ENCODE peak calls at places on chromosomes 12 and 14, in seven cellular contexts. One of them, this sample, is unnamed.
A peak's percentile ranks its signal among the peaks of the same experiment; 100 is the strongest.

GRCh38 chr12:65565601-65566560 is 258.4 kb upstream of the HMGA2 start:
- DNase-seq in K562: peak; percentile 11
- DNase-seq in H1: no peak
- DNase-seq in HepG2: no peak
- DNase-seq in HCT116: no peak
- DNase-seq in GM12878: no peak
- DNase-seq in SK-N-SH: no peak
- DNase-seq in this sample: no peak

GRCh38 chr14:102795060-102795925 is 18.0 kb downstream of the TRAF3 start:
- DNase-seq in HepG2: peak; percentile 82
- DNase-seq in SK-N-SH: no peak
- DNase-seq in H1: no peak
- DNase-seq in GM12878: no peak
- DNase-seq in HCT116: no peak
- DNase-seq in K562: no peak
- DNase-seq in this sample: no peak

GRCh38 chr12:52975820-52976573 is 27.1 kb downstream of the KRT18 start:
- DNase-seq in GM12878: no peak
- DNase-seq in SK-N-SH: no peak
- DNase-seq in HCT116: peak; percentile 73
- DNase-seq in K562: no peak
- DNase-seq in H1: no peak
- DNase-seq in HepG2: peak; percentile 68
- DNase-seq in this sample: no peak

GRCh38 chr14:104972301-104973211 is 5.6 kb downstream of the AHNAK2 start:
- DNase-seq in HepG2: no peak
- DNase-seq in HCT116: peak; percentile 86
- DNase-seq in H1: no peak
- DNase-seq in K562: no peak
- DNase-seq in GM12878: no peak
- DNase-seq in SK-N-SH: no peak
- DNase-seq in this sample: no peak

GRCh38 chr14:53620325-53620716 is 336.3 kb downstream of the BMP4 start:
- DNase-seq in GM12878: no peak
- DNase-seq in HCT116: no peak
- DNase-seq in SK-N-SH: no peak
- DNase-seq in HepG2: no peak
- DNase-seq in K562: no peak
- DNase-seq in H1: no peak
- DNase-seq in this sample: no peak

GRCh38 chr12:6376079-6376941 is 947 bp upstream of the SCNN1A start:
- DNase-seq in HCT116: no peak
- DNase-seq in HepG2: peak; percentile 64
- DNase-seq in K562: peak; percentile 42
- DNase-seq in SK-N-SH: peak; percentile 55
- DNase-seq in GM12878: no peak
- DNase-seq in H1: peak; percentile 74
- DNase-seq in this sample: no peak

GRCh38 chr12:45407188-45407850 is 191.4 kb downstream of the ANO6 start:
- DNase-seq in H1: no peak
- DNase-seq in K562: no peak
- DNase-seq in GM12878: no peak
- DNase-seq in HCT116: no peak
- DNase-seq in SK-N-SH: no peak
- DNase-seq in HepG2: no peak
- DNase-seq in this sample: no peak

GRCh38 chr14:39395555-39396254 is 36.5 kb downstream of the FBXO33 start:
- DNase-seq in HCT116: no peak
- DNase-seq in K562: peak; percentile 7
- DNase-seq in SK-N-SH: no peak
- DNase-seq in H1: no peak
- DNase-seq in GM12878: no peak
- DNase-seq in HepG2: no peak
- DNase-seq in this sample: no peak

GRCh38 chr14:68807148-68807600 is 14.3 kb upstream of the ZFP36L1 start:
- DNase-seq in SK-N-SH: peak; percentile 71
- DNase-seq in HCT116: no peak
- DNase-seq in K562: no peak
- DNase-seq in HepG2: peak; percentile 58
- DNase-seq in H1: peak; percentile 40
- DNase-seq in GM12878: no peak
- DNase-seq in this sample: no peak

GRCh38 chr14:37253905-37254304 is 56.2 kb downstream of the MIPOL1 start:
- DNase-seq in K562: no peak
- DNase-seq in HepG2: no peak
- DNase-seq in HCT116: no peak
- DNase-seq in H1: no peak
- DNase-seq in SK-N-SH: no peak
- DNase-seq in GM12878: no peak
- DNase-seq in this sample: no peak
- TF ChIP-seq SIN3A in K562: no peak
- TF ChIP-seq SIN3A in HepG2: no peak
- TF ChIP-seq SIN3A in HCT116: no peak
- TF ChIP-seq SIN3A in H1: no peak
- TF ChIP-seq SIN3A in SK-N-SH: no peak
- TF ChIP-seq SIN3A in GM12878: no peak
- TF ChIP-seq SIN3A in this sample: no peak

GRCh38 chr14:66815687-66816086 is 307.7 kb downstream of the GPHN start:
- DNase-seq in H1: no peak
- DNase-seq in SK-N-SH: no peak
- DNase-seq in HCT116: no peak
- DNase-seq in HepG2: no peak
- DNase-seq in GM12878: no peak
- DNase-seq in K562: no peak
- DNase-seq in this sample: no peak
- TF ChIP-seq POLR2AphosphoS5 in H1: no peak
- TF ChIP-seq POLR2AphosphoS5 in SK-N-SH: no peak
- TF ChIP-seq POLR2AphosphoS5 in HCT116: no peak
- TF ChIP-seq POLR2AphosphoS5 in HepG2: no peak
- TF ChIP-seq POLR2AphosphoS5 in GM12878: no peak
- TF ChIP-seq POLR2AphosphoS5 in K562: no peak
- TF ChIP-seq POLR2AphosphoS5 in this sample: no peak

GRCh38 chr14:51201890-51202289 is 38.2 kb upstream of the TMX1 start:
- DNase-seq in HCT116: no peak
- DNase-seq in SK-N-SH: no peak
- DNase-seq in K562: no peak
- DNase-seq in GM12878: peak; percentile 23
- DNase-seq in HepG2: no peak
- DNase-seq in H1: no peak
- DNase-seq in this sample: no peak
- H3K4me3 ChIP-seq in HCT116: no peak overlapping the region
- H3K4me3 ChIP-seq in SK-N-SH: no peak overlapping the region
- H3K4me3 ChIP-seq in K562: no peak overlapping the region
- H3K4me3 ChIP-seq in GM12878: no peak overlapping the region
- H3K4me3 ChIP-seq in HepG2: no peak overlapping the region
- H3K4me3 ChIP-seq in H1: no peak overlapping the region
- H3K4me3 ChIP-seq in this sample: no peak overlapping the region

GRCh38 chr12:88207921-88208640 is 66.0 kb downstream of the TMTC3 start:
- DNase-seq in H1: no peak
- DNase-seq in HCT116: no peak
- DNase-seq in GM12878: no peak
- DNase-seq in K562: no peak
- DNase-seq in SK-N-SH: no peak
- DNase-seq in HepG2: no peak
- DNase-seq in this sample: no peak
- TF ChIP-seq SIN3A in H1: no peak
- TF ChIP-seq SIN3A in HCT116: no peak
- TF ChIP-seq SIN3A in GM12878: no peak
- TF ChIP-seq SIN3A in K562: no peak
- TF ChIP-seq SIN3A in SK-N-SH: no peak
- TF ChIP-seq SIN3A in HepG2: no peak
- TF ChIP-seq SIN3A in this sample: no peak

GRCh38 chr12:128114485-128114884 is 152.5 kb upstream of the TMEM132C start:
- DNase-seq in H1: no peak
- DNase-seq in HepG2: no peak
- DNase-seq in SK-N-SH: no peak
- DNase-seq in HCT116: no peak
- DNase-seq in GM12878: no peak
- DNase-seq in K562: no peak
- DNase-seq in this sample: no peak
- TF ChIP-seq POLR2AphosphoS5 in H1: no peak
- TF ChIP-seq POLR2AphosphoS5 in HepG2: no peak
- TF ChIP-seq POLR2AphosphoS5 in SK-N-SH: no peak
- TF ChIP-seq POLR2AphosphoS5 in HCT116: no peak
- TF ChIP-seq POLR2AphosphoS5 in GM12878: no peak
- TF ChIP-seq POLR2AphosphoS5 in K562: no peak
- TF ChIP-seq POLR2AphosphoS5 in this sample: no peak

GRCh38 chr12:1185460-1186182 is 194.6 kb downstream of the ERC1 start:
- DNase-seq in H1: no peak
- DNase-seq in K562: no peak
- DNase-seq in SK-N-SH: no peak
- DNase-seq in HepG2: no peak
- DNase-seq in GM12878: peak; percentile 56
- DNase-seq in HCT116: no peak
- DNase-seq in this sample: no peak
- H3K4me3 ChIP-seq in H1: no peak overlapping the region
- H3K4me3 ChIP-seq in K562: no peak overlapping the region
- H3K4me3 ChIP-seq in SK-N-SH: no peak overlapping the region
- H3K4me3 ChIP-seq in HepG2: no peak overlapping the region
- H3K4me3 ChIP-seq in GM12878: peak overlapping the region; percentile 44
- H3K4me3 ChIP-seq in HCT116: no peak overlapping the region
- H3K4me3 ChIP-seq in this sample: no peak overlapping the region

GRCh38 chr14:61430066-61430757 is 108.8 kb downstream of the PRKCH start:
- DNase-seq in HepG2: no peak
- DNase-seq in GM12878: no peak
- DNase-seq in HCT116: no peak
- DNase-seq in K562: no peak
- DNase-seq in H1: no peak
- DNase-seq in SK-N-SH: no peak
- DNase-seq in this sample: no peak
- TF ChIP-seq SIN3A in HepG2: no peak
- TF ChIP-seq SIN3A in GM12878: no peak
- TF ChIP-seq SIN3A in HCT116: no peak
- TF ChIP-seq SIN3A in K562: no peak
- TF ChIP-seq SIN3A in H1: no peak
- TF ChIP-seq SIN3A in SK-N-SH: no peak
- TF ChIP-seq SIN3A in this sample: no peak

GRCh38 chr12:47811581-47812484 is 7.9 kb downstream of the HDAC7 start:
- DNase-seq in SK-N-SH: no peak
- DNase-seq in K562: no peak
- DNase-seq in HepG2: no peak
- DNase-seq in HCT116: no peak
- DNase-seq in GM12878: no peak
- DNase-seq in H1: no peak
- DNase-seq in this sample: no peak
- TF ChIP-seq POLR2AphosphoS5 in SK-N-SH: no peak
- TF ChIP-seq POLR2AphosphoS5 in K562: no peak
- TF ChIP-seq POLR2AphosphoS5 in HepG2: no peak
- TF ChIP-seq POLR2AphosphoS5 in HCT116: no peak
- TF ChIP-seq POLR2AphosphoS5 in GM12878: no peak
- TF ChIP-seq POLR2AphosphoS5 in H1: no peak
- TF ChIP-seq POLR2AphosphoS5 in this sample: no peak